ENCODE peak calls at places on chromosomes 16 and 17, in nine cellular contexts. Z is A549, S is uterus, O is transverse colon, V is H1, A is tibial nerve, C is breast epithelium, U is HepG2, N is ovary. K is an unnamed sample.

GRCh38 chr17:80394629-80395216 is 20.2 kb upstream of the ENDOV start:
- DNase-seq in Z (no peak), S (no peak), O (no peak), V (no peak), A (no peak), C (no peak), U (no peak), N (no peak), K (no peak)

GRCh38 chr16:47144559-47144877 is 773 bp upstream of the NETO2 start:
- DNase-seq in Z (no peak), S (no peak), O (no peak), V (no peak), A (no peak), C (no peak), U (no peak), N (no peak), K (no peak)

GRCh38 chr17:36118477-36119353 is 15.1 kb downstream of the CCL4 start:
- DNase-seq in Z (no peak), S (no peak), O (no peak), V (no peak), A (no peak), C (no peak), U (no peak), N (no peak), K (no peak)

GRCh38 chr17:70327279-70327678 is 157.9 kb downstream of the KCNJ2 start:
- DNase-seq in Z (no peak), S (no peak), O (no peak), V (no peak), A (no peak), C (no peak), U (no peak), N (no peak), K (no peak)

GRCh38 chr17:5821813-5822212 is 237.5 kb upstream of the NLRP1 start:
- DNase-seq in Z (no peak), S (no peak), O (no peak), V (no peak), A (no peak), C (no peak), U (no peak), N (no peak), K (no peak)

GRCh38 chr16:75559564-75560372 is 3.7 kb upstream of the TMEM231 start:
- DNase-seq in Z (no peak), S (no peak), O (no peak), V (no peak), A (no peak), C (no peak), U (no peak), N (no peak), K (no peak)

GRCh38 chr16:12976936-12977335 is 75.5 kb downstream of the SHISA9 start:
- DNase-seq in Z (peak; percentile 4), S (no peak), O (no peak), V (no peak), A (no peak), C (no peak), U (no peak), N (no peak), K (no peak)

GRCh38 chr17:29147682-29148081 is 32.5 kb downstream of the MYO18A start:
- DNase-seq in Z (no peak), S (no peak), O (no peak), V (no peak), A (no peak), C (no peak), U (peak; percentile 37), N (no peak), K (no peak)

GRCh38 chr16:66751135-66751991 is at the start of gene DYNC1LI2:
- DNase-seq in Z (peak; percentile 73), S (peak; percentile 69), O (peak; percentile 77), V (no peak), A (peak; percentile 59), C (peak; percentile 79), U (peak; percentile 55), N (peak; percentile 76), K (peak; percentile 88)

GRCh38 chr17:57097832-57098421 is 12.9 kb downstream of the AKAP1 start:
- DNase-seq in Z (no peak), S (peak; percentile 43), O (no peak), V (no peak), A (no peak), C (no peak), U (no peak), N (peak; percentile 51), K (peak; percentile 86)

GRCh38 chr17:78384479-78385175 is 6.2 kb downstream of the PGS1 start:
- DNase-seq in Z (no peak), S (no peak), O (no peak), V (no peak), A (no peak), C (no peak), U (no peak), N (no peak), K (no peak)
- H3K4me1 ChIP-seq in Z (peaks cover 23% of the 10 kb centered on the region), S (peaks cover 31% of the 10 kb centered on the region), O (peaks cover 64% of the 10 kb centered on the region), V (peaks cover 9% of the 10 kb centered on the region), A (peaks cover 76% of the 10 kb centered on the region), C (peaks cover 26% of the 10 kb centered on the region), U (peaks cover 49% of the 10 kb centered on the region), N (peaks cover 5% of the 10 kb centered on the region), K (peaks cover 59% of the 10 kb centered on the region)

DNA sequence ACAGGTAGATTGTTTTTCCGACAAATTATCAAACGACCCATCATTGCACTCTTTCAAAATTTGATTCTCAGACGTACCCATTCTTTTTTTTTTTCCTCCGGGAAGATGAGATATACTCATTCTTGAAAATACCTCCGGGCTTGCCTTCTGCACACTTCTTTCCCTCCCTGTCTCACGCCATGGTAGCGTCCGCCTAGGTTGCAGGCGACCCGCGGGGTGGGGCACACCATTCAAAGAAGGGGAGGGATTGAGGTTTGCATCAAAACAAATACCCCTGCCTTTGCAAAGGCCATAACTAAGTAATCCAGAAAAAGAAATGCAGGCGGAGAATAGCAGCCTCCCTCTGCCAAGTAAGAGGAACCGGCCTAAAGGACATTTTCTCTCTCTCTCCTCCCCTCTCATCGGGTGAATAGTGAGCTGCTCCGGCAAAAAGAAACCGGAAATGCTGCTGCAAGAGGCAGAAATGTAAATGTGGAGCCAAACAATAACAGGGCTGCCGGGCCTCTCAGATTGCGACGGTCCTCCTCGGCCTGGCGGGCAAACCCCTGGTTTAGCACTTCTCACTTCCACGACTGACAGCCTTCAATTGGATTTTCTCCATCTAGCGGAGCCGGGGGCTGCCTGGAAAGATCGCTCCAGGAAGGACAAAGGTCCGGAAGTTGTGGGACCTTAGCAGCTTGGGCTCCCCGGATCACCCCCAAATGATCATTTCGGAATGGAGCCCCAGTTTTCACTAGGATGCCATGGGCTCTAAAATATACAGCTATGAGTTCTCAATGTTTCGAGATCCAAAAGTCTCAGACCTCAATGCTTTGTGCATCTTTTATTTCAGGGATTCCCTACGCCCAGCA is 844 bp downstream of the TP53 start:
- DNase-seq in Z (peak; percentile 95), S (peak; percentile 77), O (peak; percentile 80), V (no peak), A (peak; percentile 56), C (peak; percentile 79), U (peak; percentile 77), N (peak; percentile 83), K (peak; percentile 88)
- TF ChIP-seq POLR2A in Z (peak; percentile 57), S (peak; percentile 45), O (peak; percentile 92), V (peak; percentile 91), A (peak; percentile 84), C (peak; percentile 79), U (peak; percentile 87), N (peak; percentile 86), K (peak; percentile 83)

DNA sequence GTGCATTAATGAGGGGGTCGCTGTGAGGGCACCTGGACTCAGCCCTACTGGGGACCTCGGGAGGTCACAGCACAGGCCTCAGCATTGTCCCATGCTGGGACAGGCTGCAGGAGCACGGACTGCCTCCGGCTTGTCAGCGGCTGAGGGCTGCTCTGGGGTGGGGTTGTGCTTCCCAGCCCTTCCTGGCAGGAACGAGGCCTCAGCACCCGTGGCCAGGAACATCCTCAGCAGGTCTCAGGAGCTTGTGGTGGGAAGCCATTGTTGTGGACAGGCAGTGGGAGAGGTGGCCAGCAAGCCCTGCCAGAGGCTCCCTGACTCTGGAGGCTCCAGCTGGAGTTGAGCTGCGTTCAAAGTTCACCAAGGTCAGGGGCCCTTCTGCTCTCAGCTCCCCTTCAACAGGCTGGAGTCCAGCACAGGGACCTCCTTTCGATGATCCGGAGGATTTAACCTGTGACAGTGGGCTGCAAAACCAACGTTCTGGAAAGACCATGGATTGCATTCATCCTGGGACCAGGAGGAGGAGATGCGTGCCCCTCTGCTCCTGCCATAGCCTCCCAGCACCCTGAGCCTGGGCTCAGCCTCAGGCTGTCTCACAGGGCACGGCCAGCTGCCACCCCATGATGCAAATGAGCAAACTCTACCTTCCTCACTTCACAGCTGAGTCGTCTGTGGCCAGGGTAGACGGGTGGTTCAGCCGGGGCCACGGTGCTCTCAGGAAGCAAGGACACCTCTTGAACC is 32.6 kb downstream of the FOXL1 start:
- DNase-seq in Z (no peak), S (no peak), O (no peak), V (no peak), A (no peak), C (no peak), U (no peak), N (no peak), K (no peak)
- H3K4me3 ChIP-seq in Z (no peak overlapping the region), S (no peak overlapping the region), O (no peak overlapping the region), V (no peak overlapping the region), A (no peak overlapping the region), C (no peak overlapping the region), U (no peak overlapping the region), N (no peak overlapping the region), K (no peak overlapping the region)

GRCh38 chr16:2697401-2697948 is 15.2 kb downstream of the KCTD5 start:
- DNase-seq in Z (no peak), S (no peak), O (no peak), V (no peak), A (no peak), C (no peak), U (no peak), N (no peak), K (no peak)

GRCh38 chr16:2698103-2698870 is 16.0 kb downstream of the KCTD5 start:
- DNase-seq in Z (no peak), S (no peak), O (no peak), V (no peak), A (no peak), C (no peak), U (no peak), N (no peak), K (no peak)

GRCh38 chr16:2699791-2700600 is 17.7 kb downstream of the KCTD5 start:
- DNase-seq in Z (no peak), S (no peak), O (no peak), V (no peak), A (no peak), C (no peak), U (no peak), N (no peak), K (no peak)

GRCh38 chr16:2700786-2701185 is 18.5 kb downstream of the KCTD5 start:
- DNase-seq in Z (no peak), S (no peak), O (no peak), V (no peak), A (no peak), C (no peak), U (no peak), N (no peak), K (no peak)

DNA sequence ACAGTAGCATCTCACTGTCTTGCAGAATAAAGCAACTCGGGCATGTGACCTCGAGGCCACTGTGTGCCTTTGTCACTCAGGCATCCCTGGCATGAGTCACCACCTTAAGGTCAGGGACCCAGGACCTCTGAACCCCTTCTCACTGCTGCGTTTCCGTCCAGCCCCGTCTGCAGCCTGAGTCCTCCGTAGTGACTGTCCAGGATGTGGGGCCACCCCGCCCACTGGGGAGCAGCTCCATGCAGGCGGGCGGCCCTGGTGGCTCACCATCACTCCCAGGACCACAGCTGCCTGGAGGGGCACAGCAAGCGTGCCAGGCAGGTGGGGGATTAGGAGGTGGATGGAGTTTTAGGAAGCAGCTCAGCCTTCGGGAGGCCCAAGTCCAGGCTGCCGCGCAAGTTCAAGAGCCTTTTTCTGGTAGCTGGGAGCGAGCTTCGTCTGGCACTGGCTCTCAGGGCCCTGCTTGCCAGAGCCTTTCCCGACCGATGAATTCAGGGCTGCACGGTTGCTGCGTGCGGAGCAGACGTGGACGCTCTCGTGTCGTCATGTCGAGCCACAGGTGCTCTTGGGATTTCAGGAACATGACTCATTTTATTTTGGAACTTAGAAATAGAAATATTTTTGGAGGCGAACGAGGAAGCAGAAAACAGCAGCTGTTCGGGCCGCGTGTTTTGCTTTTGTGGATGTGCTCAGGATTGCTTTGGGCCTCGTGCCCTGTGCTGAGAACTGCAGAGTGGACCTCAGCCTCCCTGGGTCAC is 16.9 kb downstream of the KCTD5 start:
- DNase-seq in Z (no peak), S (no peak), O (no peak), V (no peak), A (no peak), C (no peak), U (no peak), N (no peak), K (no peak)
- H3K4me1 ChIP-seq in Z (no peaks in the 10 kb centered on the region), S (no peaks in the 10 kb centered on the region), O (no peaks in the 10 kb centered on the region), V (no peaks in the 10 kb centered on the region), A (no peaks in the 10 kb centered on the region), C (peaks cover 8% of the 10 kb centered on the region), U (no peaks in the 10 kb centered on the region), N (no peaks in the 10 kb centered on the region), K (no peaks in the 10 kb centered on the region)